ENCODE peak calls at places on chromosomes 11 and 22, in seven cellular contexts. One of them, this sample, is unnamed.

GRCh38 chr11:83990160-83990733 is 704.1 kb upstream of the CCDC90B start:
- DNase-seq in brain microvascular endothelial cell: no peak
- DNase-seq in neural crest cell: no peak
- DNase-seq in stimulated activated CD8-positive, alpha-beta memory T cell treated with anti-CD3 and anti-CD28 coated beads, Interleukin-7, amount 100 ng/mL, for 24 hours: no peak
- DNase-seq in mesendoderm: no peak
- DNase-seq in epithelial cell of esophagus: no peak
- DNase-seq in A172: no peak
- DNase-seq in this sample: no peak

GRCh38 chr11:299081-299891 is at the start of gene IFITM5:
- DNase-seq in brain microvascular endothelial cell: no peak
- DNase-seq in neural crest cell: no peak
- DNase-seq in stimulated activated CD8-positive, alpha-beta memory T cell treated with anti-CD3 and anti-CD28 coated beads, Interleukin-7, amount 100 ng/mL, for 24 hours: no peak
- DNase-seq in mesendoderm: no peak
- DNase-seq in epithelial cell of esophagus: no peak
- DNase-seq in A172: no peak
- DNase-seq in this sample: no peak

GRCh38 chr22:40237241-40237640 is 59.5 kb downstream of the TNRC6B start:
- DNase-seq in brain microvascular endothelial cell: no peak
- DNase-seq in neural crest cell: no peak
- DNase-seq in stimulated activated CD8-positive, alpha-beta memory T cell treated with anti-CD3 and anti-CD28 coated beads, Interleukin-7, amount 100 ng/mL, for 24 hours: no peak
- DNase-seq in mesendoderm: no peak
- DNase-seq in epithelial cell of esophagus: no peak
- DNase-seq in A172: no peak
- DNase-seq in this sample: no peak

GRCh38 chr22:37139762-37140161 is 10.0 kb downstream of the IL2RB start:
- DNase-seq in brain microvascular endothelial cell: no peak
- DNase-seq in neural crest cell: no peak
- DNase-seq in stimulated activated CD8-positive, alpha-beta memory T cell treated with anti-CD3 and anti-CD28 coated beads, Interleukin-7, amount 100 ng/mL, for 24 hours: no peak
- DNase-seq in mesendoderm: peak
- DNase-seq in epithelial cell of esophagus: no peak
- DNase-seq in A172: no peak
- DNase-seq in this sample: no peak

GRCh38 chr11:16923987-16924386 is 90.2 kb downstream of the PLEKHA7 start:
- DNase-seq in brain microvascular endothelial cell: no peak
- DNase-seq in neural crest cell: no peak
- DNase-seq in stimulated activated CD8-positive, alpha-beta memory T cell treated with anti-CD3 and anti-CD28 coated beads, Interleukin-7, amount 100 ng/mL, for 24 hours: no peak
- DNase-seq in mesendoderm: peak
- DNase-seq in epithelial cell of esophagus: no peak
- DNase-seq in A172: no peak
- DNase-seq in this sample: no peak

GRCh38 chr22:42174062-42174461 is 43.5 kb upstream of the CYP2D6 start:
- DNase-seq in brain microvascular endothelial cell: no peak
- DNase-seq in neural crest cell: no peak
- DNase-seq in stimulated activated CD8-positive, alpha-beta memory T cell treated with anti-CD3 and anti-CD28 coated beads, Interleukin-7, amount 100 ng/mL, for 24 hours: no peak
- DNase-seq in mesendoderm: no peak
- DNase-seq in epithelial cell of esophagus: no peak
- DNase-seq in A172: no peak
- DNase-seq in this sample: no peak

GRCh38 chr22:49147617-49148175 is 680.0 kb downstream of the BRD1 start:
- DNase-seq in brain microvascular endothelial cell: no peak
- DNase-seq in neural crest cell: no peak
- DNase-seq in stimulated activated CD8-positive, alpha-beta memory T cell treated with anti-CD3 and anti-CD28 coated beads, Interleukin-7, amount 100 ng/mL, for 24 hours: no peak
- DNase-seq in mesendoderm: no peak
- DNase-seq in epithelial cell of esophagus: no peak
- DNase-seq in A172: no peak
- DNase-seq in this sample: no peak

GRCh38 chr22:46321387-46321775 is 14.1 kb upstream of the TRMU start:
- DNase-seq in brain microvascular endothelial cell: no peak
- DNase-seq in neural crest cell: no peak
- DNase-seq in stimulated activated CD8-positive, alpha-beta memory T cell treated with anti-CD3 and anti-CD28 coated beads, Interleukin-7, amount 100 ng/mL, for 24 hours: no peak
- DNase-seq in mesendoderm: no peak
- DNase-seq in epithelial cell of esophagus: no peak
- DNase-seq in A172: no peak
- DNase-seq in this sample: no peak

GRCh38 chr11:33915521-33915920 is 23.6 kb upstream of the LMO2 start:
- DNase-seq in brain microvascular endothelial cell: no peak
- DNase-seq in neural crest cell: no peak
- DNase-seq in stimulated activated CD8-positive, alpha-beta memory T cell treated with anti-CD3 and anti-CD28 coated beads, Interleukin-7, amount 100 ng/mL, for 24 hours: no peak
- DNase-seq in mesendoderm: no peak
- DNase-seq in epithelial cell of esophagus: no peak
- DNase-seq in A172: no peak
- DNase-seq in this sample: no peak

GRCh38 chr11:37830532-37830931 is 1232.5 kb upstream of the RAG2 start:
- DNase-seq in brain microvascular endothelial cell: no peak
- DNase-seq in neural crest cell: no peak
- DNase-seq in stimulated activated CD8-positive, alpha-beta memory T cell treated with anti-CD3 and anti-CD28 coated beads, Interleukin-7, amount 100 ng/mL, for 24 hours: no peak
- DNase-seq in mesendoderm: no peak
- DNase-seq in epithelial cell of esophagus: no peak
- DNase-seq in A172: no peak
- DNase-seq in this sample: no peak

This sample was measured in T-cell.